ENCODE peak calls at places on chromosomes 13 and 19, in nine cellular contexts. U is 8988T, C is HCT116, Q is osteocyte, J is nephron progenitor cell, I is HFF-Myc, R is H9, B is iPS-NIHi11, Z is colonic mucosa. T is an unnamed sample.

GRCh38 chr19:1411255-1412191 is 4.1 kb downstream of the DAZAP1 start:
- DNase-seq in R (no peak), Q (no peak), B (no peak), U (no peak), C (no peak), I (no peak), Z (no peak), J (no peak), T (peak)

GRCh38 chr19:30691767-30692516 is 319.8 kb downstream of the ZNF536 start:
- DNase-seq in Z (no peak), R (no peak), C (no peak), B (no peak), J (no peak), Q (no peak), U (no peak), I (no peak), T (peak)

GRCh38 chr13:28100149-28101121 is at the start of gene FLT3:
- DNase-seq in Q (peak), Z (peak), B (peak), U (peak), C (peak), J (peak), I (no peak), R (peak), T (peak)

GRCh38 chr19:38452430-38453366 is 19.2 kb downstream of the RYR1 start:
- DNase-seq in U (no peak), B (peak), J (peak), Z (peak), R (peak), C (peak), I (no peak), Q (no peak), T (no peak)

GRCh38 chr19:33394006-33394722 is 20.7 kb downstream of the CEBPG start:
- DNase-seq in R (no peak), B (no peak), I (no peak), Q (no peak), J (no peak), Z (no peak), C (no peak), U (no peak), T (peak)

GRCh38 chr13:78786399-78786879 is 127.5 kb upstream of the OBI1 start:
- DNase-seq in Q (no peak), C (no peak), R (no peak), J (peak), B (no peak), U (no peak), Z (no peak), I (no peak), T (no peak)

GRCh38 chr13:62625214-62625613 is 1209.6 kb upstream of the PCDH20 start:
- DNase-seq in Q (no peak), Z (no peak), B (no peak), J (no peak), C (no peak), U (no peak), R (peak), I (no peak), T (no peak)

GRCh38 chr19:43560687-43561086 is 14.6 kb downstream of the XRCC1 start:
- DNase-seq in J (no peak), Q (no peak), C (no peak), R (peak), I (no peak), U (no peak), B (peak), Z (no peak), T (no peak)

GRCh38 chr13:41497436-41497835 is 40.1 kb downstream of the RGCC start:
- DNase-seq in R (no peak), I (no peak), U (no peak), C (no peak), Q (peak), B (no peak), J (no peak), Z (no peak), T (no peak)

GRCh38 chr13:72643339-72643989 is 84.0 kb downstream of the MZT1 start:
- DNase-seq in U (no peak), I (peak), J (peak), Z (peak), Q (no peak), C (peak), R (no peak), B (peak), T (peak)

GRCh38 chr13:26024558-26024957 is 27.3 kb downstream of the SHISA2 start:
- DNase-seq in J (no peak), B (no peak), Z (no peak), I (no peak), R (no peak), C (no peak), Q (no peak), U (no peak), T (peak)

GRCh38 chr13:51541037-51541436 is 43.2 kb upstream of the WDFY2 start:
- DNase-seq in R (no peak), U (no peak), B (no peak), Z (no peak), C (no peak), J (no peak), I (no peak), Q (no peak), T (no peak)

GRCh38 chr13:31090921-31091624 is 70.6 kb downstream of the HSPH1 start:
- DNase-seq in Q (no peak), U (no peak), R (no peak), Z (no peak), I (no peak), J (no peak), C (no peak), B (no peak), T (no peak)

GRCh38 chr13:113883314-113883811 is 19.5 kb upstream of the GAS6 start:
- DNase-seq in I (no peak), U (no peak), B (no peak), Z (no peak), Q (peak), C (no peak), R (no peak), J (no peak), T (no peak)

GRCh38 chr19:13846533-13847032 is 30.4 kb upstream of the NANOS3 start:
- DNase-seq in J (peak), B (peak), C (peak), I (no peak), Q (peak), R (peak), U (no peak), Z (peak), T (peak)

GRCh38 chr19:43779820-43780219 is 953 bp downstream of the KCNN4 start:
- DNase-seq in U (no peak), C (no peak), I (no peak), Q (no peak), R (no peak), B (no peak), Z (peak), J (no peak), T (no peak)

GRCh38 chr13:109699628-109700071 is 86.7 kb downstream of the IRS2 start:
- DNase-seq in Q (no peak), R (peak), J (no peak), C (no peak), U (no peak), B (no peak), Z (no peak), I (no peak), T (no peak)

GRCh38 chr13:24624801-24625231 is 55.4 kb upstream of the ATP12A start:
- DNase-seq in I (no peak), J (no peak), C (no peak), Q (no peak), U (no peak), R (no peak), B (no peak), Z (no peak), T (peak)

GRCh38 chr13:27783111-27783510 is 9.2 kb upstream of the GSX1 start:
- DNase-seq in B (peak), J (no peak), U (no peak), Q (no peak), I (no peak), R (peak), Z (no peak), C (no peak), T (peak)

GRCh38 chr19:51595776-51596175 is 24.7 kb downstream of the ZNF175 start:
- DNase-seq in B (no peak), I (no peak), U (no peak), J (no peak), C (no peak), R (no peak), Q (no peak), Z (no peak), T (no peak)

GRCh38 chr13:85632526-85633215 is 166.5 kb downstream of the SLITRK6 start:
- DNase-seq in Z (no peak), B (no peak), C (no peak), J (no peak), U (no peak), R (no peak), Q (no peak), I (no peak), T (no peak)

GRCh38 chr19:49071860-49072547 is 495 bp downstream of the KCNA7 start:
- DNase-seq in C (no peak), U (no peak), Q (no peak), B (peak), J (peak), Z (no peak), R (peak), I (no peak), T (peak)

GRCh38 chr13:27228131-27228530 is 23.2 kb upstream of the RPL21 start:
- DNase-seq in J (no peak), U (no peak), I (no peak), Z (no peak), Q (no peak), R (no peak), C (no peak), B (no peak), T (no peak)

GRCh38 chr19:29482855-29483640 is 42.7 kb upstream of the VSTM2B start:
- DNase-seq in I (no peak), Z (no peak), R (no peak), B (no peak), C (no peak), J (no peak), Q (peak), U (no peak), T (no peak)

GRCh38 chr13:59452189-59452588 is 711.5 kb downstream of the DIAPH3 start:
- DNase-seq in U (no peak), I (no peak), Z (no peak), C (no peak), J (no peak), R (no peak), B (no peak), Q (no peak), T (no peak)

GRCh38 chr13:100825551-100825950 is 151.0 kb upstream of the TMTC4 start:
- DNase-seq in B (no peak), Q (no peak), Z (no peak), U (no peak), R (no peak), J (no peak), C (no peak), I (no peak), T (no peak)

GRCh38 chr13:113862191-113862765 is 1.6 kb downstream of the GAS6 start:
- DNase-seq in J (no peak), I (no peak), B (no peak), Z (peak), U (no peak), R (peak), Q (peak), C (no peak), T (no peak)

GRCh38 chr19:45876411-45877197 is 9.3 kb downstream of the IRF2BP1 start:
- DNase-seq in U (no peak), Z (peak), I (no peak), C (no peak), R (peak), B (peak), J (peak), Q (no peak), T (peak)

GRCh38 chr13:99614465-99614885 is 113.2 kb downstream of the TM9SF2 start:
- DNase-seq in J (no peak), Z (no peak), C (no peak), R (peak), B (no peak), Q (no peak), I (no peak), U (peak), T (peak)

GRCh38 chr19:7926021-7926726 is at the start of gene CTXN1:
- DNase-seq in R (peak), Q (peak), B (peak), C (no peak), I (no peak), J (peak), Z (peak), U (peak), T (peak)

GRCh38 chr19:27794444-27795042 is 1418.4 kb downstream of the UQCRFS1 start:
- DNase-seq in Q (peak), J (peak), Z (no peak), R (peak), C (no peak), I (no peak), B (peak), U (no peak), T (peak)

GRCh38 chr19:6039541-6040225 is 61.7 kb upstream of the RANBP3 start:
- DNase-seq in Z (no peak), C (no peak), J (no peak), R (no peak), U (no peak), I (no peak), Q (peak), B (no peak), T (no peak)

GRCh38 chr13:26707122-26708006 is 53.2 kb downstream of the GPR12 start:
- DNase-seq in B (peak), Q (no peak), R (peak), Z (no peak), U (peak), J (peak), I (peak), C (peak), T (peak)

GRCh38 chr19:19223060-19223459 is 11.3 kb downstream of the NCAN start:
- DNase-seq in B (no peak), U (peak), J (no peak), Z (no peak), I (no peak), Q (no peak), C (no peak), R (no peak), T (no peak)

GRCh38 chr13:100304241-100304640 is 215.3 kb downstream of the PCCA start:
- DNase-seq in U (no peak), Q (no peak), Z (no peak), B (no peak), J (no peak), R (no peak), I (no peak), C (no peak), T (no peak)

GRCh38 chr13:110399801-110400200 is 92.7 kb downstream of the COL4A2 start:
- DNase-seq in U (no peak), J (no peak), R (no peak), C (no peak), I (no peak), Q (no peak), B (no peak), Z (no peak), T (no peak)

T was measured in cardiac muscle cell.